ENCODE peak calls at places on chromosome 13, in five cellular contexts. C, G, W, P and L are unnamed samples.

GRCh38 chr13:69935043-69935442 is 172.6 kb upstream of the ATXN8OS start:
- DNase-seq in W (peak), C (no peak), G (peak), P (peak), L (no peak)

GRCh38 chr13:80341771-80342271 is 895 bp upstream of the SPRY2 start:
- DNase-seq in W (peak), C (no peak), P (peak), G (peak), L (peak)

GRCh38 chr13:35765941-35766340 is 289.5 kb upstream of the MAB21L1 start:
- DNase-seq in P (no peak), W (no peak), C (no peak), G (no peak), L (no peak)

GRCh38 chr13:99417821-99418662 is 83.2 kb upstream of the TM9SF2 start:
- DNase-seq in P (no peak), W (no peak), G (no peak), C (no peak), L (no peak)

GRCh38 chr13:109140777-109141354 is 511.5 kb downstream of the MYO16 start:
- DNase-seq in C (no peak), G (no peak), P (no peak), W (no peak), L (no peak)

GRCh38 chr13:45149964-45150363 is 29.7 kb downstream of the GTF2F2 start:
- DNase-seq in C (no peak), W (no peak), G (no peak), P (no peak), L (no peak)

GRCh38 chr13:112510002-112510780 is 77.8 kb downstream of the TUBGCP3 start:
- DNase-seq in P (peak), W (peak), C (peak), G (peak), L (peak)

GRCh38 chr13:94660695-94661324 is 51.5 kb downstream of the SOX21 start:
- DNase-seq in G (no peak), W (peak), C (no peak), P (peak), L (peak)

GRCh38 chr13:45728759-45729158 is 26.6 kb downstream of the CBY2 start:
- DNase-seq in C (peak), W (peak), P (peak), G (peak), L (no peak)

GRCh38 chr13:57629821-57630235 is 1.7 kb upstream of the PCDH17 start:
- DNase-seq in W (no peak), G (no peak), P (peak), C (peak), L (peak)

GRCh38 chr13:50214514-50214913 is 199.3 kb downstream of the KCNRG start:
- DNase-seq in G (no peak), P (no peak), W (no peak), C (no peak), L (no peak)
- TF ChIP-seq JUN in G (no peak), P (no peak), W (no peak), C (no peak), L (no peak)

DNA sequence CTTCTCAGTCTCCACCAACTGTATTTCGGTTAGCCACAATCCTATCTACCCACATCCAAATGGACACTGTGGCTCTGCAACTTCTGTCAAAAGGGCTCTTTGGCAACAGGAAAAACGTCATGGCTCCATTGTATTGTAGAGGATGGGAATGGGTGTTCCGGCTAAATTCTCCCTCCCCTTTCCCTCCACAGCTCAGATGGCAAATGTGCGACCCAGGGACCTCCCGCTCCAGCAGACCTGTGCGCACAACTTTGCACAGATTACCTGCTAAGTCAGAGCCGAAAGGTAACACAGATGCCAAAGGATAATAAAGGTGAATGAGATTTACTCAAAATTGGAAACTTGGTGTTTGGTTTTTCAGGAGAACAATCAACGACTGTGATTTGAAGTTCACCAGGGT is 948 bp upstream of the KL start:
- DNase-seq in W (no peak), G (no peak), C (no peak), P (no peak), L (no peak)
- H3K4me3 ChIP-seq in W (no peak), G (no peak), C (no peak), P (no peak), L (no peak)

GRCh38 chr13:97222934-97223710 is 989 bp downstream of the MBNL2 start:
- DNase-seq in G (no peak), W (no peak), C (no peak), P (no peak), L (peak)
- TF ChIP-seq JUN in G (no peak), W (no peak), C (no peak), P (no peak), L (no peak)

GRCh38 chr13:20405691-20406090 is 120.0 kb downstream of the CRYL1 start:
- DNase-seq in C (peak), W (no peak), G (no peak), P (no peak), L (no peak)
- H3K4me3 ChIP-seq in C (peak), W (no peak), G (no peak), P (no peak), L (no peak)